ENCODE peak calls at places on chromosomes 1 and 21, in nine cellular contexts. One of them, this sample, is unnamed.

GRCh38 chr1:7062346-7063061 is 277.2 kb downstream of the CAMTA1 start:
- DNase-seq in RWPE1: no peak
- DNase-seq in breast epithelium: no peak
- DNase-seq in coronary artery: no peak
- DNase-seq in PC-3: no peak
- DNase-seq in neuronal stem cell: no peak
- DNase-seq in esophagus squamous epithelium: no peak
- DNase-seq in A549: no peak
- DNase-seq in CD4-positive, CD25-positive, alpha-beta regulatory T cell: no peak
- DNase-seq in this sample: no peak

GRCh38 chr1:39105061-39105840 is 79.1 kb downstream of the NDUFS5 start:
- DNase-seq in RWPE1: peak
- DNase-seq in breast epithelium: peak
- DNase-seq in coronary artery: peak
- DNase-seq in PC-3: peak
- DNase-seq in neuronal stem cell: no peak
- DNase-seq in esophagus squamous epithelium: no peak
- DNase-seq in A549: no peak
- DNase-seq in CD4-positive, CD25-positive, alpha-beta regulatory T cell: peak
- DNase-seq in this sample: no peak

GRCh38 chr1:196531737-196532514 is 76.3 kb downstream of the KCNT2 start:
- DNase-seq in RWPE1: no peak
- DNase-seq in breast epithelium: no peak
- DNase-seq in coronary artery: no peak
- DNase-seq in PC-3: no peak
- DNase-seq in neuronal stem cell: no peak
- DNase-seq in esophagus squamous epithelium: no peak
- DNase-seq in A549: no peak
- DNase-seq in CD4-positive, CD25-positive, alpha-beta regulatory T cell: no peak
- DNase-seq in this sample: no peak

GRCh38 chr1:69191280-69191679 is 376.4 kb upstream of the LRRC7 start:
- DNase-seq in RWPE1: no peak
- DNase-seq in breast epithelium: no peak
- DNase-seq in coronary artery: no peak
- DNase-seq in PC-3: no peak
- DNase-seq in neuronal stem cell: no peak
- DNase-seq in esophagus squamous epithelium: no peak
- DNase-seq in A549: no peak
- DNase-seq in CD4-positive, CD25-positive, alpha-beta regulatory T cell: no peak
- DNase-seq in this sample: no peak

GRCh38 chr1:226643701-226644540 is 95.2 kb downstream of the ITPKB start:
- DNase-seq in RWPE1: no peak
- DNase-seq in breast epithelium: no peak
- DNase-seq in coronary artery: no peak
- DNase-seq in PC-3: no peak
- DNase-seq in neuronal stem cell: no peak
- DNase-seq in esophagus squamous epithelium: no peak
- DNase-seq in A549: no peak
- DNase-seq in CD4-positive, CD25-positive, alpha-beta regulatory T cell: peak
- DNase-seq in this sample: no peak

GRCh38 chr1:205519541-205520131 is 15.2 kb downstream of the CDK18 start:
- DNase-seq in RWPE1: no peak
- DNase-seq in breast epithelium: no peak
- DNase-seq in coronary artery: no peak
- DNase-seq in PC-3: no peak
- DNase-seq in neuronal stem cell: no peak
- DNase-seq in esophagus squamous epithelium: no peak
- DNase-seq in A549: no peak
- DNase-seq in CD4-positive, CD25-positive, alpha-beta regulatory T cell: no peak
- DNase-seq in this sample: no peak

GRCh38 chr21:43188712-43189151 is 19.9 kb downstream of the CRYAA start:
- DNase-seq in RWPE1: no peak
- DNase-seq in breast epithelium: peak
- DNase-seq in coronary artery: peak
- DNase-seq in PC-3: no peak
- DNase-seq in neuronal stem cell: no peak
- DNase-seq in esophagus squamous epithelium: no peak
- DNase-seq in A549: no peak
- DNase-seq in CD4-positive, CD25-positive, alpha-beta regulatory T cell: no peak
- DNase-seq in this sample: no peak

GRCh38 chr21:45991606-45992301 is 10.2 kb downstream of the COL6A1 start:
- DNase-seq in RWPE1: no peak
- DNase-seq in breast epithelium: peak
- DNase-seq in coronary artery: peak
- DNase-seq in PC-3: no peak
- DNase-seq in neuronal stem cell: no peak
- DNase-seq in esophagus squamous epithelium: no peak
- DNase-seq in A549: no peak
- DNase-seq in CD4-positive, CD25-positive, alpha-beta regulatory T cell: peak
- DNase-seq in this sample: no peak

GRCh38 chr1:1281533-1282321 is 1.5 kb downstream of the SCNN1D start:
- DNase-seq in RWPE1: no peak
- DNase-seq in breast epithelium: peak
- DNase-seq in coronary artery: no peak
- DNase-seq in PC-3: peak
- DNase-seq in neuronal stem cell: no peak
- DNase-seq in esophagus squamous epithelium: no peak
- DNase-seq in A549: peak
- DNase-seq in CD4-positive, CD25-positive, alpha-beta regulatory T cell: no peak
- DNase-seq in this sample: no peak

GRCh38 chr1:152473887-152474537 is 36.6 kb upstream of the LCE5A start:
- DNase-seq in RWPE1: no peak
- DNase-seq in breast epithelium: no peak
- DNase-seq in coronary artery: no peak
- DNase-seq in PC-3: no peak
- DNase-seq in neuronal stem cell: no peak
- DNase-seq in esophagus squamous epithelium: no peak
- DNase-seq in A549: no peak
- DNase-seq in CD4-positive, CD25-positive, alpha-beta regulatory T cell: no peak
- DNase-seq in this sample: no peak

GRCh38 chr1:56061824-56062223 is 517.5 kb downstream of the PLPP3 start:
- DNase-seq in RWPE1: no peak
- DNase-seq in breast epithelium: no peak
- DNase-seq in coronary artery: no peak
- DNase-seq in PC-3: peak
- DNase-seq in neuronal stem cell: no peak
- DNase-seq in esophagus squamous epithelium: no peak
- DNase-seq in A549: no peak
- DNase-seq in CD4-positive, CD25-positive, alpha-beta regulatory T cell: no peak
- DNase-seq in this sample: peak

GRCh38 chr1:32178380-32179192 is 889 bp upstream of the TXLNA start:
- DNase-seq in RWPE1: no peak
- DNase-seq in breast epithelium: no peak
- DNase-seq in coronary artery: no peak
- DNase-seq in PC-3: no peak
- DNase-seq in neuronal stem cell: no peak
- DNase-seq in esophagus squamous epithelium: no peak
- DNase-seq in A549: no peak
- DNase-seq in CD4-positive, CD25-positive, alpha-beta regulatory T cell: no peak
- DNase-seq in this sample: no peak

GRCh38 chr1:242454262-242455051 is 70.0 kb downstream of the PLD5 start:
- DNase-seq in RWPE1: peak
- DNase-seq in breast epithelium: no peak
- DNase-seq in coronary artery: no peak
- DNase-seq in PC-3: peak
- DNase-seq in neuronal stem cell: peak
- DNase-seq in esophagus squamous epithelium: no peak
- DNase-seq in A549: peak
- DNase-seq in CD4-positive, CD25-positive, alpha-beta regulatory T cell: no peak
- DNase-seq in this sample: no peak

GRCh38 chr1:214808845-214809460 is 206.0 kb downstream of the CENPF start:
- DNase-seq in RWPE1: peak
- DNase-seq in breast epithelium: no peak
- DNase-seq in coronary artery: no peak
- DNase-seq in PC-3: peak
- DNase-seq in neuronal stem cell: peak
- DNase-seq in esophagus squamous epithelium: no peak
- DNase-seq in A549: no peak
- DNase-seq in CD4-positive, CD25-positive, alpha-beta regulatory T cell: no peak
- DNase-seq in this sample: no peak

GRCh38 chr1:201946224-201946908 is at the start of gene LMOD1:
- DNase-seq in RWPE1: no peak
- DNase-seq in breast epithelium: peak
- DNase-seq in coronary artery: peak
- DNase-seq in PC-3: peak
- DNase-seq in neuronal stem cell: peak
- DNase-seq in esophagus squamous epithelium: no peak
- DNase-seq in A549: no peak
- DNase-seq in CD4-positive, CD25-positive, alpha-beta regulatory T cell: no peak
- DNase-seq in this sample: no peak

GRCh38 chr21:43012596-43012995 is 38.2 kb downstream of the PKNOX1 start:
- DNase-seq in RWPE1: peak
- DNase-seq in breast epithelium: no peak
- DNase-seq in coronary artery: no peak
- DNase-seq in PC-3: peak
- DNase-seq in neuronal stem cell: no peak
- DNase-seq in esophagus squamous epithelium: no peak
- DNase-seq in A549: peak
- DNase-seq in CD4-positive, CD25-positive, alpha-beta regulatory T cell: no peak
- DNase-seq in this sample: peak

GRCh38 chr1:54372978-54373377 is 33.2 kb downstream of the SSBP3 start:
- DNase-seq in RWPE1: no peak
- DNase-seq in breast epithelium: no peak
- DNase-seq in coronary artery: no peak
- DNase-seq in PC-3: no peak
- DNase-seq in neuronal stem cell: no peak
- DNase-seq in esophagus squamous epithelium: no peak
- DNase-seq in A549: no peak
- DNase-seq in CD4-positive, CD25-positive, alpha-beta regulatory T cell: no peak
- DNase-seq in this sample: no peak

GRCh38 chr1:201259476-201260235 is 23.6 kb upstream of the PKP1 start:
- DNase-seq in RWPE1: peak
- DNase-seq in breast epithelium: peak
- DNase-seq in coronary artery: no peak
- DNase-seq in PC-3: no peak
- DNase-seq in neuronal stem cell: no peak
- DNase-seq in esophagus squamous epithelium: no peak
- DNase-seq in A549: no peak
- DNase-seq in CD4-positive, CD25-positive, alpha-beta regulatory T cell: no peak
- DNase-seq in this sample: no peak

GRCh38 chr1:209443361-209443931 is 140.1 kb upstream of the CAMK1G start:
- DNase-seq in RWPE1: no peak
- DNase-seq in breast epithelium: no peak
- DNase-seq in coronary artery: no peak
- DNase-seq in PC-3: peak
- DNase-seq in neuronal stem cell: no peak
- DNase-seq in esophagus squamous epithelium: no peak
- DNase-seq in A549: no peak
- DNase-seq in CD4-positive, CD25-positive, alpha-beta regulatory T cell: no peak
- DNase-seq in this sample: no peak

DNA sequence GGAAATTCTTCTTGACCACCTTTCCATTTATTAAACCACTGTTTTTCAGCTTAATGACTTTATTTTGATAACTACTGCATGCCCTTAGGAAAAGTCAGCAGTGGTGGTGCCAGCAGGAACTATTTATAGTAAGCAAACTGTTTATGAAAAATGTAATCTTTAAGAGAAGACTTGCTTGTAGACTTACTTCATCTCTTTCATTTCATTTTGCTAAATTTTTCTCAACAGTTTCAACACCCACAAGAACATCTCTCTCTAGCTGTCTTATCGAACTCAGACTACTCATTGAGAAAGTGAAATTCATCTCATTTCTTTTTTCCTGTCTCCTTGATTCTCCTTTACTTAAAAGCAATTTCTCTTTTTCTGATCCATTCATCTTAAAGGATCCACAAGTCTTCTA is 116.8 kb downstream of the NTMT2 start:
- DNase-seq in RWPE1: no peak
- DNase-seq in breast epithelium: no peak
- DNase-seq in coronary artery: no peak
- DNase-seq in PC-3: no peak
- DNase-seq in neuronal stem cell: no peak
- DNase-seq in esophagus squamous epithelium: no peak
- DNase-seq in A549: no peak
- DNase-seq in CD4-positive, CD25-positive, alpha-beta regulatory T cell: no peak
- DNase-seq in this sample: no peak
- H3K27ac ChIP-seq in RWPE1: no peak
- H3K27ac ChIP-seq in breast epithelium: no peak
- H3K27ac ChIP-seq in coronary artery: peak
- H3K27ac ChIP-seq in PC-3: no peak
- H3K27ac ChIP-seq in neuronal stem cell: no peak
- H3K27ac ChIP-seq in esophagus squamous epithelium: no peak
- H3K27ac ChIP-seq in A549: no peak
- H3K27ac ChIP-seq in CD4-positive, CD25-positive, alpha-beta regulatory T cell: no peak
- H3K27ac ChIP-seq in this sample: no peak

DNA sequence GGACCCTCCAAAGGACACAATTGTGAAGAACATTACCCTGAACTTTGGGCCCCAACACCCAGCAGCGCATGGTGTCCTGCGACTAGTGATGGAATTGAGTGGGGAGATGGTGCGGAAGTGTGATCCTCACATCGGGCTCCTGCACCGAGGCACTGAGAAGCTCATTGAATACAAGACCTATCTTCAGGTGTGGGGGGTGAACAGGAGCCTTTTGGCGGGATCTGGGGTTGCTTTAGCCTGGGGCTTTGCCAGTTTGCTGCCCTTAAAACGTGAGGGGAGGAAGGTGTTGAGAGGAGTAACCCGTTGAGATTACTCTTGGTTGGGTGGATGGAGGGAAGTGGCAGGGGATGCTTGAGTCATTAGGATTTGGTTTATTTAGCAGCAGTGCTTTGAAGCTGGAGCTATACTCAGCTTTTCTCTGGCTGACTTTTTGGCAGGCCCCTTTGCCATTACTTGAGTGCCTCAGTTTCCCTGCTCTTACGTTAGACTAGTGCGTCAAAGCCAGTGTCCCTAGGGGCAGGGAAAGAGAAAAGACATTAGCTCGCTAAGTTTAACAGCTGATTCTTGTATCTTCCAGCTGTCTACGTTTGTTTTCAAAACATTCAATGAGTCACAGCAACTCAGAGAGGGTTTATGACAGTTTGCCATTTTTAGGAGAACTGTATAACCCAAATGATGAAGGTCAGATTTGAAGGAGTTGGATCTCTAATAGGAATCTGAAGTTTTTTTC is 4.4 kb downstream of the NDUFS2 start:
- DNase-seq in RWPE1: no peak
- DNase-seq in breast epithelium: no peak
- DNase-seq in coronary artery: no peak
- DNase-seq in PC-3: no peak
- DNase-seq in neuronal stem cell: no peak
- DNase-seq in esophagus squamous epithelium: no peak
- DNase-seq in A549: no peak
- DNase-seq in CD4-positive, CD25-positive, alpha-beta regulatory T cell: no peak
- DNase-seq in this sample: no peak
- H3K27ac ChIP-seq in RWPE1: no peak
- H3K27ac ChIP-seq in breast epithelium: peak
- H3K27ac ChIP-seq in coronary artery: peak
- H3K27ac ChIP-seq in PC-3: no peak
- H3K27ac ChIP-seq in neuronal stem cell: no peak
- H3K27ac ChIP-seq in esophagus squamous epithelium: peak
- H3K27ac ChIP-seq in A549: no peak
- H3K27ac ChIP-seq in CD4-positive, CD25-positive, alpha-beta regulatory T cell: no peak
- H3K27ac ChIP-seq in this sample: no peak

GRCh38 chr21:25427828-25428227 is 179.5 kb downstream of the MRPL39 start:
- DNase-seq in RWPE1: no peak
- DNase-seq in breast epithelium: no peak
- DNase-seq in coronary artery: no peak
- DNase-seq in PC-3: no peak
- DNase-seq in neuronal stem cell: no peak
- DNase-seq in esophagus squamous epithelium: no peak
- DNase-seq in A549: no peak
- DNase-seq in CD4-positive, CD25-positive, alpha-beta regulatory T cell: no peak
- DNase-seq in this sample: no peak
- H3K27ac ChIP-seq in RWPE1: no peak
- H3K27ac ChIP-seq in breast epithelium: no peak
- H3K27ac ChIP-seq in coronary artery: no peak
- H3K27ac ChIP-seq in PC-3: no peak
- H3K27ac ChIP-seq in neuronal stem cell: no peak
- H3K27ac ChIP-seq in esophagus squamous epithelium: no peak
- H3K27ac ChIP-seq in A549: no peak
- H3K27ac ChIP-seq in CD4-positive, CD25-positive, alpha-beta regulatory T cell: no peak
- H3K27ac ChIP-seq in this sample: no peak

GRCh38 chr1:25611843-25612242 is 4.7 kb upstream of the MAN1C1 start:
- DNase-seq in RWPE1: no peak
- DNase-seq in breast epithelium: no peak
- DNase-seq in coronary artery: no peak
- DNase-seq in PC-3: no peak
- DNase-seq in neuronal stem cell: no peak
- DNase-seq in esophagus squamous epithelium: no peak
- DNase-seq in A549: no peak
- DNase-seq in CD4-positive, CD25-positive, alpha-beta regulatory T cell: no peak
- DNase-seq in this sample: no peak
- H3K27ac ChIP-seq in RWPE1: no peak
- H3K27ac ChIP-seq in breast epithelium: no peak
- H3K27ac ChIP-seq in coronary artery: no peak
- H3K27ac ChIP-seq in PC-3: no peak
- H3K27ac ChIP-seq in neuronal stem cell: no peak
- H3K27ac ChIP-seq in esophagus squamous epithelium: no peak
- H3K27ac ChIP-seq in A549: no peak
- H3K27ac ChIP-seq in CD4-positive, CD25-positive, alpha-beta regulatory T cell: no peak
- H3K27ac ChIP-seq in this sample: no peak